ENCODE peak calls at places on chromosomes 6 and 20, in four cellular contexts. One of them, this sample, is unnamed.

GRCh38 chr6:145241039-145241438 is 494.3 kb downstream of the EPM2A start:
- DNase-seq in thoracic aorta: no peak
- DNase-seq in CD4-positive, CD25-positive, alpha-beta regulatory T cell: no peak
- DNase-seq in psoas muscle: no peak
- DNase-seq in this sample: peak; percentile 86

GRCh38 chr6:144378437-144378836 is 93.3 kb downstream of the UTRN start:
- DNase-seq in thoracic aorta: no peak
- DNase-seq in CD4-positive, CD25-positive, alpha-beta regulatory T cell: no peak
- DNase-seq in psoas muscle: no peak
- DNase-seq in this sample: peak; percentile 64

GRCh38 chr6:105573138-105573537 is 170.3 kb upstream of the PREP start:
- DNase-seq in thoracic aorta: no peak
- DNase-seq in CD4-positive, CD25-positive, alpha-beta regulatory T cell: no peak
- DNase-seq in psoas muscle: no peak
- DNase-seq in this sample: no peak

GRCh38 chr6:22072939-22073338 is 223.9 kb downstream of the PRL start:
- DNase-seq in thoracic aorta: no peak
- DNase-seq in CD4-positive, CD25-positive, alpha-beta regulatory T cell: no peak
- DNase-seq in psoas muscle: no peak
- DNase-seq in this sample: no peak

GRCh38 chr6:3015144-3015543 is 15.4 kb downstream of the NQO2 start:
- DNase-seq in thoracic aorta: no peak
- DNase-seq in CD4-positive, CD25-positive, alpha-beta regulatory T cell: no peak
- DNase-seq in psoas muscle: no peak
- DNase-seq in this sample: peak; percentile 36

GRCh38 chr6:41426438-41426851 is 91.0 kb downstream of the NCR2 start:
- DNase-seq in thoracic aorta: no peak
- DNase-seq in CD4-positive, CD25-positive, alpha-beta regulatory T cell: peak; percentile 41
- DNase-seq in psoas muscle: no peak
- DNase-seq in this sample: peak; percentile 26

GRCh38 chr20:5881714-5882113 is 68.6 kb downstream of the TRMT6 start:
- DNase-seq in thoracic aorta: no peak
- DNase-seq in CD4-positive, CD25-positive, alpha-beta regulatory T cell: no peak
- DNase-seq in psoas muscle: no peak
- DNase-seq in this sample: no peak

GRCh38 chr20:51136326-51136725 is 113.4 kb upstream of the KCNG1 start:
- DNase-seq in thoracic aorta: no peak
- DNase-seq in CD4-positive, CD25-positive, alpha-beta regulatory T cell: no peak
- DNase-seq in psoas muscle: no peak
- DNase-seq in this sample: no peak

GRCh38 chr6:163831736-163832135 is 417.2 kb downstream of the QKI start:
- DNase-seq in thoracic aorta: no peak
- DNase-seq in CD4-positive, CD25-positive, alpha-beta regulatory T cell: no peak
- DNase-seq in psoas muscle: no peak
- DNase-seq in this sample: no peak

GRCh38 chr20:44746367-44747165 is 901 bp downstream of the KCNK15 start:
- DNase-seq in thoracic aorta: no peak
- DNase-seq in CD4-positive, CD25-positive, alpha-beta regulatory T cell: no peak
- DNase-seq in psoas muscle: peak; percentile 50
- DNase-seq in this sample: peak; percentile 86

GRCh38 chr6:111950661-111951426 is 77.6 kb upstream of the FYN start:
- DNase-seq in thoracic aorta: no peak
- DNase-seq in CD4-positive, CD25-positive, alpha-beta regulatory T cell: no peak
- DNase-seq in psoas muscle: no peak
- DNase-seq in this sample: peak; percentile 76

GRCh38 chr6:56856036-56856580 is 98.8 kb upstream of the BEND6 start:
- DNase-seq in thoracic aorta: no peak
- DNase-seq in CD4-positive, CD25-positive, alpha-beta regulatory T cell: no peak
- DNase-seq in psoas muscle: no peak
- DNase-seq in this sample: no peak

GRCh38 chr20:35967979-35968640 is at the start of gene CNBD2:
- DNase-seq in thoracic aorta: no peak
- DNase-seq in CD4-positive, CD25-positive, alpha-beta regulatory T cell: no peak
- DNase-seq in psoas muscle: no peak
- DNase-seq in this sample: no peak

GRCh38 chr6:148747145-148747492 is 289 bp downstream of the UST start:
- DNase-seq in thoracic aorta: no peak
- DNase-seq in CD4-positive, CD25-positive, alpha-beta regulatory T cell: no peak
- DNase-seq in psoas muscle: peak; percentile 76
- DNase-seq in this sample: peak; percentile 93

GRCh38 chr6:55040102-55040848 is 134.0 kb upstream of the HCRTR2 start:
- DNase-seq in thoracic aorta: no peak
- DNase-seq in CD4-positive, CD25-positive, alpha-beta regulatory T cell: no peak
- DNase-seq in psoas muscle: no peak
- DNase-seq in this sample: peak; percentile 43

GRCh38 chr6:72894091-72894490 is 272.2 kb downstream of the KCNQ5 start:
- DNase-seq in thoracic aorta: no peak
- DNase-seq in CD4-positive, CD25-positive, alpha-beta regulatory T cell: no peak
- DNase-seq in psoas muscle: no peak
- DNase-seq in this sample: peak; percentile 13

GRCh38 chr6:33313709-33314514 is at the start of gene TAPBP:
- DNase-seq in thoracic aorta: no peak
- DNase-seq in CD4-positive, CD25-positive, alpha-beta regulatory T cell: peak; percentile 89
- DNase-seq in psoas muscle: peak; percentile 76
- DNase-seq in this sample: peak; percentile 90

GRCh38 chr6:133973109-133973971 is 20.3 kb downstream of the TBPL1 start:
- DNase-seq in thoracic aorta: no peak
- DNase-seq in CD4-positive, CD25-positive, alpha-beta regulatory T cell: peak; percentile 59
- DNase-seq in psoas muscle: no peak
- DNase-seq in this sample: no peak

GRCh38 chr20:53517146-53517545 is 76.5 kb downstream of the ZNF217 start:
- DNase-seq in thoracic aorta: no peak
- DNase-seq in CD4-positive, CD25-positive, alpha-beta regulatory T cell: no peak
- DNase-seq in psoas muscle: no peak
- DNase-seq in this sample: no peak

GRCh38 chr6:166420351-166420750 is 37.6 kb upstream of the MPC1 start:
- DNase-seq in thoracic aorta: no peak
- DNase-seq in CD4-positive, CD25-positive, alpha-beta regulatory T cell: no peak
- DNase-seq in psoas muscle: peak; percentile 7
- DNase-seq in this sample: no peak

GRCh38 chr20:10476319-10476724 is 41.2 kb downstream of the SLX4IP start:
- DNase-seq in thoracic aorta: no peak
- DNase-seq in CD4-positive, CD25-positive, alpha-beta regulatory T cell: no peak
- DNase-seq in psoas muscle: no peak
- DNase-seq in this sample: peak; percentile 47

GRCh38 chr6:167807200-167807599 is 19.5 kb upstream of the AFDN start:
- DNase-seq in thoracic aorta: no peak
- DNase-seq in CD4-positive, CD25-positive, alpha-beta regulatory T cell: no peak
- DNase-seq in psoas muscle: no peak
- DNase-seq in this sample: no peak

GRCh38 chr6:108555399-108556052 is 5.2 kb upstream of the FOXO3 start:
- DNase-seq in thoracic aorta: no peak
- DNase-seq in CD4-positive, CD25-positive, alpha-beta regulatory T cell: no peak
- DNase-seq in psoas muscle: peak; percentile 84
- DNase-seq in this sample: no peak

GRCh38 chr6:70162972-70163371 is 139.9 kb downstream of the COL9A1 start:
- DNase-seq in thoracic aorta: no peak
- DNase-seq in CD4-positive, CD25-positive, alpha-beta regulatory T cell: no peak
- DNase-seq in psoas muscle: no peak
- DNase-seq in this sample: no peak

GRCh38 chr6:78436335-78436734 is 431.0 kb upstream of the IRAK1BP1 start:
- DNase-seq in thoracic aorta: no peak
- DNase-seq in CD4-positive, CD25-positive, alpha-beta regulatory T cell: no peak
- DNase-seq in psoas muscle: no peak
- DNase-seq in this sample: no peak

GRCh38 chr6:16956371-16956770 is 145.5 kb upstream of the STMND1 start:
- DNase-seq in thoracic aorta: no peak
- DNase-seq in CD4-positive, CD25-positive, alpha-beta regulatory T cell: peak; percentile 14
- DNase-seq in psoas muscle: no peak
- DNase-seq in this sample: no peak

GRCh38 chr20:45958593-45958992 is 13.4 kb downstream of the ZNF335 start:
- DNase-seq in thoracic aorta: no peak
- DNase-seq in CD4-positive, CD25-positive, alpha-beta regulatory T cell: no peak
- DNase-seq in psoas muscle: no peak
- DNase-seq in this sample: no peak
- H3K36me3 ChIP-seq in thoracic aorta: peaks cover 62% of the 10 kb centered on the region
- H3K36me3 ChIP-seq in CD4-positive, CD25-positive, alpha-beta regulatory T cell: peaks cover 77% of the 10 kb centered on the region
- H3K36me3 ChIP-seq in psoas muscle: peaks cover 20% of the 10 kb centered on the region
- H3K36me3 ChIP-seq in this sample: peaks cover 82% of the 10 kb centered on the region

GRCh38 chr6:37314117-37314802 is 39.5 kb upstream of the RNF8 start:
- DNase-seq in thoracic aorta: no peak
- DNase-seq in CD4-positive, CD25-positive, alpha-beta regulatory T cell: no peak
- DNase-seq in psoas muscle: no peak
- DNase-seq in this sample: no peak
- H3K36me3 ChIP-seq in thoracic aorta: peaks cover 48% of the 10 kb centered on the region
- H3K36me3 ChIP-seq in CD4-positive, CD25-positive, alpha-beta regulatory T cell: peaks cover 64% of the 10 kb centered on the region
- H3K36me3 ChIP-seq in psoas muscle: peaks cover 3% of the 10 kb centered on the region
- H3K36me3 ChIP-seq in this sample: peaks cover 49% of the 10 kb centered on the region

DNA sequence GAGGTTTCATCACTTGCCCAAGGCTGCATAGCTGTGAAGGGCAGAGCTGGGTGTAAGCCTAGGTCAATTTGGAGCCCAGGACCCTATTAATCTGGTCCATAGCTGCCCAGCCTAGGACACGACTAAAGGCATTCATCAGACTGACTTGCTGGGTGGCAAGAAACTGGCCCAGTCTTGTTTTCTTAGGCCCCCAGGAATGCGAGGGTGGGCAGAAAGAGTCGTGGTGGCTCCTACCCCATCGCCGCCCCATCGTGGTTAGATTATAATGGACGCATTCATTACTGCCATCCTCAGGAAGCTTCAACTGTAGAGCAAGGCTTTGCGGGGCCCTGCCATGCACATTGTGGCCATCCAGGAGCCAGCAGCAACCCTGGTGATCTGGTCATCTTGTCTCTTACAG is 16.1 kb downstream of the DYNLRB1 start:
- DNase-seq in thoracic aorta: no peak
- DNase-seq in CD4-positive, CD25-positive, alpha-beta regulatory T cell: no peak
- DNase-seq in psoas muscle: no peak
- DNase-seq in this sample: no peak
- H3K36me3 ChIP-seq in thoracic aorta: peaks cover 54% of the 10 kb centered on the region
- H3K36me3 ChIP-seq in CD4-positive, CD25-positive, alpha-beta regulatory T cell: peaks cover 87% of the 10 kb centered on the region
- H3K36me3 ChIP-seq in psoas muscle: peaks cover 5% of the 10 kb centered on the region
- H3K36me3 ChIP-seq in this sample: peaks cover 80% of the 10 kb centered on the region

GRCh38 chr20:38428800-38429199 is 6.3 kb downstream of the SNHG17 start:
- DNase-seq in thoracic aorta: no peak
- DNase-seq in CD4-positive, CD25-positive, alpha-beta regulatory T cell: no peak
- DNase-seq in psoas muscle: no peak
- DNase-seq in this sample: no peak

GRCh38 chr20:38424404-38424803 is 10.7 kb downstream of the SNHG17 start:
- DNase-seq in thoracic aorta: no peak
- DNase-seq in CD4-positive, CD25-positive, alpha-beta regulatory T cell: no peak
- DNase-seq in psoas muscle: no peak
- DNase-seq in this sample: no peak

GRCh38 chr20:38427655-38428023 is 7.5 kb downstream of the SNHG17 start:
- DNase-seq in thoracic aorta: no peak
- DNase-seq in CD4-positive, CD25-positive, alpha-beta regulatory T cell: no peak
- DNase-seq in psoas muscle: no peak
- DNase-seq in this sample: peak; percentile 34

GRCh38 chr20:38426006-38426405 is 9.1 kb downstream of the SNHG17 start:
- DNase-seq in thoracic aorta: peak; percentile 25
- DNase-seq in CD4-positive, CD25-positive, alpha-beta regulatory T cell: no peak
- DNase-seq in psoas muscle: no peak
- DNase-seq in this sample: peak; percentile 97

DNA sequence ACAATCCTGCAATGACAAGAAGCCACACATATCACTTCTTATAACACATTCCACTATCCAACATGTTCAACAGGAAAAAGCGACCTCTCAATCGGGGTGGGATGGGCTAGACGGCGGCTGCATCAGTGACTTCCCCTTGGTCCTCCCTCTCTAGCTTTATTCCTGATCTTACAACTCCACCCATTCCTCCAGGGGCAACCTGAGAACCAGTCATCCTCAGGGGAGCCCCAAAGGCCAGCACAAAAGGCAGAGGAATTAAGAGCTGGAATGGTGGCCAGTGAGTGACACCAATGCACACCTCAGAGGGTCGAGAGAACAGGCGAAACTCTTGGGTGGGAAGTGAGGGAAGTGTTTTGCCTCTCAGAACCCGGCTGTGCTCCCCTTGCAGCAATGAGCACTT is 8.6 kb downstream of the SNHG17 start:
- DNase-seq in thoracic aorta: no peak
- DNase-seq in CD4-positive, CD25-positive, alpha-beta regulatory T cell: no peak
- DNase-seq in psoas muscle: no peak
- DNase-seq in this sample: peak; percentile 41
- H3K36me3 ChIP-seq in thoracic aorta: peaks cover 72% of the 10 kb centered on the region
- H3K36me3 ChIP-seq in CD4-positive, CD25-positive, alpha-beta regulatory T cell: peaks cover 93% of the 10 kb centered on the region
- H3K36me3 ChIP-seq in psoas muscle: peaks cover 17% of the 10 kb centered on the region
- H3K36me3 ChIP-seq in this sample: peaks cover 88% of the 10 kb centered on the region

This sample was measured in osteoblast.